ENCODE peak calls at places on chromosome 19, in four cellular contexts. Y is choroid plexus epithelial cell, K is body of pancreas, L is lower leg skin. M is an unnamed sample.

GRCh38 chr19:40266912-40267600 is 18.1 kb downstream of the AKT2 start:
- DNase-seq in Y (no peak), L (no peak), K (no peak), M (no peak)

GRCh38 chr19:51809787-51810186 is 14.8 kb downstream of the FPR3 start:
- DNase-seq in Y (peak), L (peak), K (no peak), M (peak)

GRCh38 chr19:2497186-2497585 is 21.3 kb downstream of the GADD45B start:
- DNase-seq in K (no peak), Y (no peak), L (no peak), M (no peak)

GRCh38 chr19:5893907-5894703 is 9.5 kb downstream of the NDUFA11 start:
- DNase-seq in K (no peak), L (no peak), Y (no peak), M (no peak)

GRCh38 chr19:48844472-48844871 is 8.2 kb upstream of the HSD17B14 start:
- DNase-seq in Y (peak), L (no peak), K (no peak), M (peak)

GRCh38 chr19:39341122-39341719 is 1.0 kb upstream of the SAMD4B start:
- DNase-seq in L (peak), Y (no peak), K (peak), M (no peak)

GRCh38 chr19:41323430-41324125 is 13.6 kb downstream of the CCDC97 start:
- DNase-seq in K (peak), L (peak), Y (peak), M (peak)

GRCh38 chr19:23772668-23773063 is 14.0 kb upstream of the ZNF681 start:
- DNase-seq in K (no peak), L (no peak), Y (no peak), M (no peak)

GRCh38 chr19:39007096-39007495 is 25.3 kb downstream of the FBXO27 start:
- DNase-seq in L (no peak), Y (no peak), K (no peak), M (no peak)

GRCh38 chr19:41076286-41076685 is 12.0 kb upstream of the CYP2A13 start:
- DNase-seq in L (no peak), K (no peak), Y (no peak), M (no peak)

GRCh38 chr19:33376423-33376822 is 2.9 kb downstream of the CEBPG start:
- DNase-seq in K (peak), Y (peak), L (peak), M (peak)

GRCh38 chr19:33259532-33259931 is 33.9 kb upstream of the SLC7A10 start:
- DNase-seq in L (no peak), K (no peak), Y (no peak), M (no peak)

GRCh38 chr19:16419671-16420394 is 51.9 kb downstream of the EPS15L1 start:
- DNase-seq in Y (no peak), L (no peak), K (no peak), M (no peak)

GRCh38 chr19:42697884-42698283 is 42.4 kb downstream of the PSG3 start:
- DNase-seq in K (no peak), Y (no peak), L (no peak), M (no peak)

GRCh38 chr19:9917322-9917721 is 19.0 kb downstream of the OLFM2 start:
- DNase-seq in K (peak), L (no peak), Y (peak), M (peak)

GRCh38 chr19:2977686-2978466 is 512 bp downstream of the TLE6 start:
- DNase-seq in Y (no peak), L (no peak), K (peak), M (no peak)

GRCh38 chr19:47036233-47036651 is 12.2 kb downstream of the TMEM160 start:
- DNase-seq in K (peak), L (no peak), Y (no peak), M (no peak)

GRCh38 chr19:10112037-10112751 is 701 bp downstream of the P2RY11 start:
- DNase-seq in Y (peak), L (no peak), K (no peak), M (no peak)

GRCh38 chr19:16373539-16373938 is 48.9 kb downstream of the KLF2 start:
- DNase-seq in L (no peak), Y (peak), K (no peak), M (peak)

GRCh38 chr19:56403261-56403660 is 871 bp upstream of the ZNF583 start:
- DNase-seq in Y (peak), K (no peak), L (no peak), M (no peak)

GRCh38 chr19:41320568-41320967 is 10.6 kb downstream of the CCDC97 start:
- DNase-seq in L (no peak), Y (no peak), K (no peak), M (no peak)

GRCh38 chr19:5953680-5954213 is 24.2 kb downstream of the RANBP3 start:
- DNase-seq in Y (no peak), L (no peak), K (no peak), M (no peak)

GRCh38 chr19:10036601-10037071 is 23.4 kb downstream of the RDH8 start:
- DNase-seq in Y (no peak), L (no peak), K (peak), M (no peak)

GRCh38 chr19:54232552-54232934 is 9.7 kb upstream of the LILRB3 start:
- DNase-seq in Y (no peak), K (no peak), L (no peak), M (no peak)

GRCh38 chr19:37930416-37930815 is 23.4 kb downstream of the SIPA1L3 start:
- DNase-seq in Y (peak), L (no peak), K (peak), M (peak)

GRCh38 chr19:17136617-17137016 is 61.0 kb downstream of the MYO9B start:
- DNase-seq in L (no peak), K (no peak), Y (no peak), M (no peak)

GRCh38 chr19:56670401-56670960 is 1.1 kb downstream of the ZNF835 start:
- DNase-seq in L (no peak), Y (no peak), K (no peak), M (no peak)

GRCh38 chr19:11662278-11662677 is 65.0 kb downstream of the ZNF627 start:
- DNase-seq in Y (no peak), K (no peak), L (no peak), M (no peak)

GRCh38 chr19:4208385-4209094 is 20.8 kb upstream of the EBI3 start:
- DNase-seq in Y (peak), L (no peak), K (no peak), M (no peak)

GRCh38 chr19:47765522-47766358 is 12.8 kb upstream of the SELENOW start:
- DNase-seq in K (peak), L (no peak), Y (peak), M (peak)

GRCh38 chr19:47357788-47358680 is 8.9 kb downstream of the DHX34 start:
- DNase-seq in L (no peak), Y (peak), K (no peak), M (no peak)

GRCh38 chr19:36573948-36574726 is 1.0 kb upstream of the ZNF529 start:
- DNase-seq in Y (peak), L (no peak), K (peak), M (no peak)

GRCh38 chr19:39497850-39498261 is 891 bp upstream of the DLL3 start:
- DNase-seq in L (no peak), K (peak), Y (peak), M (peak)

GRCh38 chr19:49682274-49682673 is 5.2 kb downstream of the PRMT1 start:
- DNase-seq in K (no peak), Y (no peak), L (no peak), M (peak)

GRCh38 chr19:6278740-6279619 is 795 bp downstream of the MLLT1 start:
- DNase-seq in L (no peak), Y (no peak), K (no peak), M (no peak)

GRCh38 chr19:42461700-42462324 is 19.1 kb upstream of the CXCL17 start:
- DNase-seq in K (no peak), L (no peak), Y (no peak), M (no peak)

GRCh38 chr19:5396963-5397362 is 56.4 kb upstream of the PTPRS start:
- DNase-seq in K (no peak), Y (no peak), L (no peak), M (no peak)

GRCh38 chr19:35213678-35214632 is 14.6 kb downstream of the FAM187B start:
- DNase-seq in K (peak), L (peak), Y (peak), M (peak)

GRCh38 chr19:54415208-54415900 is at the start of gene TTYH1:
- DNase-seq in Y (no peak), K (no peak), L (no peak), M (no peak)

GRCh38 chr19:50794074-50794777 is 4.0 kb downstream of the ACP4 start:
- DNase-seq in K (peak), Y (peak), L (no peak), M (no peak)
- TF ChIP-seq CTCF in K (peak), Y (no peak), L (no peak), M (no peak)

DNA sequence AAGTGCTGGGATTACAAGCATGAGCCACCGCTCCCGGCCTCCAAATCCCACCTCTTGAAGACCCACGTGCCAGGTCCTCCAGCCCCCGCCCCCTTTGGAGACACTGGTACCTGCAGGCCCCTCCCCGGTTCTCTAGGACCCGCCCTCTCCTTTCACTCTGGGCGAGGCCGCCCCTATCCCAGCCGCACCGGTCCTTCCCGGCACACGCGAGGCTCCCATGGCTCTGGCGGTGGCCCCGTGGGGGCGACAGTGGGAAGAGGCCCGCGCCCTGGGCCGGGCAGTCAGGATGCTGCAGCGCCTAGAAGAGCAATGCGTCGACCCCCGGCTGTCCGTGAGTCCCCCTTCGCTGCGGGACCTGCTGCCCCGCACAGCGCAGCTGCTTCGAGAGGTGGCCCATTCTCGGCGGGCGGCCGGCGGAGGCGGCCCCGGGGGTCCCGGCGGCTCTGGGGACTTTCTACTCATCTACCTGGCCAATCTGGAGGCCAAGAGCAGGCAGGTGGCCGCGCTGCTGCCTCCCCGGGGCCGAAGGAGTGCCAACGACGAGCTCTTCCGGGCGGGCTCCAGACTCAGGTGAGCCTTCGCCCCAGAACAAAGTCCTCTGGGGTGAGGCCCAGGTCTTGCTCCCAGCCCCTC is at the start of gene CBLC:
- DNase-seq in L (peak), K (peak), Y (no peak), M (no peak)
- H3K4me3 ChIP-seq in L (peak), K (peak), Y (no peak), M (no peak)

DNA sequence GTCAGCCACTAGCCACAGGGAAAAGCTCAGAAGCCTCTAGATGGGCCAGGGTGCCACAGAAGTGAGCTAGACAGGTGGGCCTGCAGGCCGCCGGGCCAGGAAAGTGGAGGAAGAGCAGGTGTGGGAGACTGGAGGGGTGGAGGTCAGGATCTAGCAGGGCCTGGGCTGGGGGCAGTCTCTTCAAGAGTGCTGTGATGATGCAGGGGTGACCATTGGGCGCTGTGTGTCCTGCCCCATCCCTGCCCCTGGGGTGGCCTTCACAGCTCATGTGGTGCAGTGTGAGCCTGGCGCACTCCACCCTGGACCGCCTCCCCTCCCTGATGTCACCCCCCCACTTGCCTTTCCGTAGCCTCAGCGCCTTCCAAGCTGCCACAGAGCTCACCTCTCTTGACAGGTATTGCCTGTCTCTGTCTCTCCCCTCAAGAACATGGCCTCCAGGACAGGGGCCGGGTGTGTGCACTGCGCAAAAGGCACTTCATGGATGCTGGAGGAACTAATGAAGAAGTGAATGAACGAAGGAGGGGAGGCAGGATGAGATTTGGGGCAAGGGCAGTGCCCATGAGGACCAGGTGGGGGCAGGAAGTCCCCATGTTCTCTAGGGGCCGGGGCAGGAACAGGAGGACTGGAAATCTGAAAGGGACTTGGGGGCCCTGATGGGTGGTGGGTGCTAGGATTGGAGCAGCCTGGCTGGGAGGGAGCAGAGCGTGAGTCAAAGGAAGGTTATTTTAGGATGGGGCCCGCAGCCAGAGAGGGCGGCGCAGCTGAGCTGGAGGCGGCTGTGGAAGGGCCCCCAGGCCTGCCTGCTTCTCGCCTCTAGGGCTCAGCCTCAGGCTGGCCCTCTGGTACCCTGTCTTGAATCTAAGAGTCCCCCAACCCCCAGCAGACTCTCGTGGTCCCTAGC is 6.6 kb downstream of the SSBP4 start:
- DNase-seq in L (no peak), Y (peak), K (no peak), M (peak)
- TF ChIP-seq CTCF in L (no peak), Y (no peak), K (no peak), M (peak)

GRCh38 chr19:1109697-1110671 is 6.2 kb downstream of the GPX4 start:
- DNase-seq in K (no peak), Y (no peak), L (no peak), M (no peak)

GRCh38 chr19:1113278-1113985 is 9.6 kb downstream of the GPX4 start:
- DNase-seq in L (peak), K (peak), Y (peak), M (peak)

GRCh38 chr19:1112254-1113208 is 8.7 kb downstream of the GPX4 start:
- DNase-seq in Y (no peak), K (no peak), L (no peak), M (no peak)

GRCh38 chr19:1110809-1111640 is 7.2 kb downstream of the GPX4 start:
- DNase-seq in L (no peak), Y (no peak), K (no peak), M (peak)

DNA sequence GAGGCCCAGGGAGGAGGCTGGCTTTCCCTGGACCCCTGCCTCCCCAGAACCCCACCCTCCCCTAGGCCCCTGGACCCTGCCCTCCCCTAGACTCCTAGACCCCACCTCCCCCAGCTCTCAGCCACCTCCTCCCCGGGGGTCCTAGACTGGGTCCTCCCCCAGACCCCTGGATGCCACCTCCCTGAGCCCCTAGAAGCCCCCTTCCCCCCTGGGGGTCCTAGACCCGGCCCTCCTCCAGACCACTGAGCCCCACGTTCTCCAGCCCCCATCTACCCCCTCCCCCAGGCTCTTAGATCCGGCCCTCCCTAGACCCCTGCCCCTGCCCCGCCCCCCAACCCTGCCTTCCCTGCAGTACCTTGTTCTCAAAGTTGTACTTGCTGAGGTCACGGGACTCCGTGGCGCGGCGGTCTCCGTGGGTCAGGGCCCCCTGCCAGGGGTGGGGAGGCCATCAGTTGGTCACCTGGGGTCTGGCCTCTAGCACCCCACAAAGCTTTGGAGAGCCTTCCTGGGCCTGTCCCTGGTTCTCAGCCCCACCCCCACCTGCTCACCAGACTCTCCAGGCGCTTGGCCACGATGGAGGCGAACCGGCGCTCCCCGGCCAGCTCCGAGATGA is 8.0 kb downstream of the GPX4 start:
- DNase-seq in K (no peak), L (no peak), Y (no peak), M (no peak)
- H3K4me3 ChIP-seq in K (no peak), L (no peak), Y (no peak), M (no peak)

DNA sequence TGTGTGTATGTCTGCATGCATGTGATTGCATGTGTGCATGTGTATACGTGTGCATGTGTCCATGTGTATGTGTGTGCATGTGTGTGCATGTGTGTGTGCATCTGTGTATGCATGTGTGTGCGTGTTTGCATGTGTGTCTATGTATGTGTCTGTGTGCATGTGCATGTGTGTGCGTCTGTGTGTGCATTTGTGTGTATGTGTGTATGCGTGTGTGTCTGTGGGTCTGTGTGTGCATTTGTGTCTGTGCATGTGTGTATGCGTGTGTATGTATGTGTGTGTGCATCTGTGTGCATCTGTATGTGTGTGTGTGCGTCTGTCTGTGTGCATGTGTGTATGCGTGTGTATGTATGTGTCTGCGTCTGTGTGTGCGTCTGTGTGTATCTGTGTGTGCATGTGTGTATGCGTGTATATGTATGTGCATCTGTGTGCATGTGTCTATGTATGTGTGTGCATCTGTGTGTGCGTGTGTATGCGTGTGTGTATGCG is 3.0 kb downstream of the STXBP2 start:
- DNase-seq in K (no peak), Y (no peak), L (no peak), M (no peak)
- TF ChIP-seq CTCF in K (no peak), Y (no peak), L (no peak), M (no peak)

GRCh38 chr19:29687897-29688728 is 22.9 kb downstream of the PLEKHF1 start:
- DNase-seq in L (no peak), K (no peak), Y (peak), M (peak)
- H3K4me3 ChIP-seq in L (no peak), K (no peak), Y (no peak), M (no peak)

GRCh38 chr19:15249912-15250634 is 17.8 kb upstream of the EPHX3 start:
- DNase-seq in Y (peak), K (peak), L (no peak), M (peak)

GRCh38 chr19:15252398-15253018 is 20.3 kb upstream of the EPHX3 start:
- DNase-seq in L (no peak), K (no peak), Y (peak), M (peak)

GRCh38 chr19:15251749-15252397 is 19.6 kb upstream of the EPHX3 start:
- DNase-seq in K (peak), L (peak), Y (peak), M (peak)

GRCh38 chr19:15250635-15250993 is 18.4 kb upstream of the EPHX3 start:
- DNase-seq in Y (no peak), K (no peak), L (no peak), M (no peak)

GRCh38 chr19:15251010-15251748 is 18.9 kb upstream of the EPHX3 start:
- DNase-seq in K (no peak), L (no peak), Y (peak), M (peak)
- TF ChIP-seq CTCF in K (no peak), L (no peak), Y (no peak), M (no peak)

DNA sequence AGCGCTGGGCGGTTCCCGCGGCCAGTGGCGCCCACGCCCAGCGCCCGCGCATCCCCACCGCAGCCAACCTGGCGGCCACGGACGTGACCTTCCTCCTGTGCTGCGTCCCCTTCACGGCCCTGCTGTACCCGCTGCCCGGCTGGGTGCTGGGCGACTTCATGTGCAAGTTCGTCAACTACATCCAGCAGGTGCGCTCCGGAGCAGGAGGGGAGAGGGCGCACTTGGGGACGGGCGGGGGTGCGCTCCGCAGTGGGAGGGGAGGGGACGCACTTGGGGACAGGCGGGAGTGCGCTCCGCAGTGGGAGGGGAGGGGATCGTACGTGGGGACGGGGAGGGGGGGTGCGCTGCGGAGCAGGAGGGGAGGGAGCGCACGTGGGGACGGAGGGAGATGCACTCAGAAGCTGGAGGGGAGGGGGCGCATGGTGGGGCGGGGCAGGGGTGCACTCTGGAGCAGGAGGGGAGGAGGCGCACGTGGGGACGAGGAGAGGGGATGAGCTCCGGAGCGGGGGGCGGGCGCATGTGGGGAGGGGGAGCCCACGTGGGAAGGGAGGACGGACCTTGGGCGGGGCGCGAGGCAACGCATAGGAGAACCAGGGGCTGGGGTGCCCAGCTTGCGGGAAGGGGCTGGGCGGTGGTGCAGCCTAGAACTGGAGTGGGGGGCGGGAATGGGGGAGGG is 1.5 kb downstream of the KISS1R start:
- DNase-seq in K (no peak), L (no peak), Y (no peak), M (no peak)
- H3K4me3 ChIP-seq in K (no peak), L (no peak), Y (no peak), M (no peak)

GRCh38 chr19:18995804-18996241 is 37.5 kb downstream of the SUGP2 start:
- DNase-seq in Y (peak), L (no peak), K (peak), M (peak)
- TF ChIP-seq CTCF in Y (peak), L (no peak), K (peak), M (peak)

M was measured in fibroblast of the aortic adventitia.